ENCODE peak calls at places on chromosome 5, in five cellular contexts. One of them, this sample, is unnamed.

GRCh38 chr5:58074222-58074621 is 385.7 kb downstream of the PLK2 start:
- DNase-seq in heart right ventricle: no peak
- DNase-seq in cardiac muscle cell: no peak
- DNase-seq in breast epithelium: no peak
- DNase-seq in lower leg skin: no peak
- DNase-seq in this sample: no peak

GRCh38 chr5:170467000-170467707 is 36.7 kb upstream of the KCNIP1 start:
- DNase-seq in heart right ventricle: no peak
- DNase-seq in cardiac muscle cell: no peak
- DNase-seq in breast epithelium: no peak
- DNase-seq in lower leg skin: peak; percentile 21
- DNase-seq in this sample: no peak

GRCh38 chr5:33816791-33817190 is 75.0 kb downstream of the ADAMTS12 start:
- DNase-seq in heart right ventricle: no peak
- DNase-seq in cardiac muscle cell: no peak
- DNase-seq in breast epithelium: no peak
- DNase-seq in lower leg skin: no peak
- DNase-seq in this sample: no peak

GRCh38 chr5:82396871-82397514 is 118.8 kb upstream of the RPS23 start:
- DNase-seq in heart right ventricle: peak; percentile 84
- DNase-seq in cardiac muscle cell: peak; percentile 39
- DNase-seq in breast epithelium: peak; percentile 67
- DNase-seq in lower leg skin: peak; percentile 64
- DNase-seq in this sample: peak; percentile 95

GRCh38 chr5:71865202-71865601 is 146.1 kb downstream of the CARTPT start:
- DNase-seq in heart right ventricle: no peak
- DNase-seq in cardiac muscle cell: peak; percentile 36
- DNase-seq in breast epithelium: no peak
- DNase-seq in lower leg skin: no peak
- DNase-seq in this sample: no peak

GRCh38 chr5:40578501-40579451 is 100.9 kb upstream of the PTGER4 start:
- DNase-seq in heart right ventricle: no peak
- DNase-seq in cardiac muscle cell: no peak
- DNase-seq in breast epithelium: no peak
- DNase-seq in lower leg skin: no peak
- DNase-seq in this sample: no peak

GRCh38 chr5:38825494-38825893 is 20.3 kb upstream of the OSMR start:
- DNase-seq in heart right ventricle: no peak
- DNase-seq in cardiac muscle cell: no peak
- DNase-seq in breast epithelium: no peak
- DNase-seq in lower leg skin: no peak
- DNase-seq in this sample: no peak

GRCh38 chr5:174151579-174152181 is 106.2 kb downstream of the NSG2 start:
- DNase-seq in heart right ventricle: no peak
- DNase-seq in cardiac muscle cell: no peak
- DNase-seq in breast epithelium: no peak
- DNase-seq in lower leg skin: no peak
- DNase-seq in this sample: peak; percentile 29

GRCh38 chr5:147101654-147102053 is 133.2 kb upstream of the STK32A start:
- DNase-seq in heart right ventricle: no peak
- DNase-seq in cardiac muscle cell: no peak
- DNase-seq in breast epithelium: no peak
- DNase-seq in lower leg skin: no peak
- DNase-seq in this sample: no peak

GRCh38 chr5:190366-191035 is 794 bp upstream of the LRRC14B start:
- DNase-seq in heart right ventricle: no peak
- DNase-seq in cardiac muscle cell: no peak
- DNase-seq in breast epithelium: no peak
- DNase-seq in lower leg skin: no peak
- DNase-seq in this sample: no peak

GRCh38 chr5:33321026-33321425 is 119.7 kb upstream of the TARS1 start:
- DNase-seq in heart right ventricle: no peak
- DNase-seq in cardiac muscle cell: no peak
- DNase-seq in breast epithelium: no peak
- DNase-seq in lower leg skin: peak; percentile 59
- DNase-seq in this sample: no peak

GRCh38 chr5:174693697-174694400 is 30.5 kb upstream of the MSX2 start:
- DNase-seq in heart right ventricle: no peak
- DNase-seq in cardiac muscle cell: peak; percentile 37
- DNase-seq in breast epithelium: peak; percentile 87
- DNase-seq in lower leg skin: no peak
- DNase-seq in this sample: no peak

GRCh38 chr5:95440825-95441224 is 49.7 kb downstream of the FAM81B start:
- DNase-seq in heart right ventricle: no peak
- DNase-seq in cardiac muscle cell: no peak
- DNase-seq in breast epithelium: no peak
- DNase-seq in lower leg skin: no peak
- DNase-seq in this sample: no peak

GRCh38 chr5:127957183-127957582 is 126.4 kb upstream of the SLC12A2 start:
- DNase-seq in heart right ventricle: peak; percentile 36
- DNase-seq in cardiac muscle cell: no peak
- DNase-seq in breast epithelium: peak; percentile 63
- DNase-seq in lower leg skin: no peak
- DNase-seq in this sample: no peak

GRCh38 chr5:67350185-67350584 is 153.6 kb upstream of the CD180 start:
- DNase-seq in heart right ventricle: no peak
- DNase-seq in cardiac muscle cell: no peak
- DNase-seq in breast epithelium: no peak
- DNase-seq in lower leg skin: no peak
- DNase-seq in this sample: no peak

GRCh38 chr5:1332461-1333001 is 12.4 kb downstream of the CLPTM1L start:
- DNase-seq in heart right ventricle: no peak
- DNase-seq in cardiac muscle cell: peak; percentile 30
- DNase-seq in breast epithelium: no peak
- DNase-seq in lower leg skin: no peak
- DNase-seq in this sample: no peak

GRCh38 chr5:148734518-148734917 is 80.2 kb upstream of the HTR4 start:
- DNase-seq in heart right ventricle: no peak
- DNase-seq in cardiac muscle cell: no peak
- DNase-seq in breast epithelium: no peak
- DNase-seq in lower leg skin: no peak
- DNase-seq in this sample: no peak

DNA sequence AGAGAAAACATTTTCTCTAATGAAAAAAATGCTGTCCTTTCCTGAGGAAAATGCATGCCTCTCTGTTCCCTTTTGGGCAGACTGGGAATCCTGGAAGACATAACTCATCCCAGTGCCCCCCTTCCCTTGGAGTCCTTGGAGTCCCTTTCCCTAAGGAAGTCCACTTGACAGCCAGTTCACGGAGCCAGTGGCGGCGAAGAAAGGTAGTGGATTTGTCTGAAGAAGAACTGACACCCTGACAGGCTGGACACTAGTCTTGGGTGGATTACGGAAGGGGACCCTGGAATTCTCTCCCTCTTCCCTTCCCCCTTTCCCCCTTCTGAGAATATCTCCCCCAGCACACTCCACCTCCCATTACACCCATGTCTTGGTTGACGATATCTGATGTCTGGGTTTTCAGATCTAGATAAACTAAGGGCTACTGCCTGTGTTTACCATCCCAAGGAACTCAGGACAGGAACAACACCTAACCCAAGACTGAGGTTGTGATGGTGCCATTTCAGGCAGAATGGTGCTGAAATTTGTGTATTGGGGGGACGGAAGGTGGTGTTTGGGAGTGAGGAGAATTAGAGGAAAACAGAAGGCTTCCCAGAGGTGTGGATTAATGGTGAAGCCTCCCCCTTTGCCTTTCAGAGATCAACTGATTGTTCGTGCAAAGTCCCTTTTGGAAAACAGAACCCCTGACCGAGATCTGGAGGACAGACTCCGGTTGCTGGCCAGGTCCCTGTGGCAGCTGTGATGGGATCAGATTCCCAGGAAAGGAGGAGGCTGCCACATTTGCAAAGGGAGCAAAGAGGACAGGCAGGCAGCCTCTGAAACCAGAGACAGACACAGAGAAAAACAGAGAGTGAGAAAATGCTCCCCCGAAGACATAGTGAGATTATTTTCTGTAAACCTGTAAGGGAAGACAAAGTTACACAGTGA is 704 bp downstream of the SPARC start:
- DNase-seq in heart right ventricle: no peak
- DNase-seq in cardiac muscle cell: peak; percentile 36
- DNase-seq in breast epithelium: no peak
- DNase-seq in lower leg skin: no peak
- DNase-seq in this sample: no peak
- H3K4me3 ChIP-seq in heart right ventricle: peak overlapping the region; percentile 76
- H3K4me3 ChIP-seq in cardiac muscle cell: peak overlapping the region; percentile 35
- H3K4me3 ChIP-seq in breast epithelium: peak overlapping the region; percentile 61
- H3K4me3 ChIP-seq in lower leg skin: peak overlapping the region; percentile 56
- H3K4me3 ChIP-seq in this sample: peak overlapping the region; percentile 87

GRCh38 chr5:91219803-91220371 is 163.2 kb downstream of the ARRDC3 start:
- DNase-seq in heart right ventricle: no peak
- DNase-seq in cardiac muscle cell: no peak
- DNase-seq in breast epithelium: no peak
- DNase-seq in lower leg skin: no peak
- DNase-seq in this sample: no peak
- TF ChIP-seq CTCF in heart right ventricle: no peak
- TF ChIP-seq CTCF in cardiac muscle cell: peak; percentile 52
- TF ChIP-seq CTCF in breast epithelium: no peak
- TF ChIP-seq CTCF in lower leg skin: no peak
- TF ChIP-seq CTCF in this sample: no peak

GRCh38 chr5:177509991-177510566 is 453 bp upstream of the DOK3 start:
- DNase-seq in heart right ventricle: no peak
- DNase-seq in cardiac muscle cell: no peak
- DNase-seq in breast epithelium: no peak
- DNase-seq in lower leg skin: no peak
- DNase-seq in this sample: no peak

GRCh38 chr5:177510567-177511053 is 984 bp upstream of the DOK3 start:
- DNase-seq in heart right ventricle: no peak
- DNase-seq in cardiac muscle cell: no peak
- DNase-seq in breast epithelium: no peak
- DNase-seq in lower leg skin: no peak
- DNase-seq in this sample: no peak

GRCh38 chr5:177508217-177508611 is 1.4 kb downstream of the DOK3 start:
- DNase-seq in heart right ventricle: no peak
- DNase-seq in cardiac muscle cell: no peak
- DNase-seq in breast epithelium: no peak
- DNase-seq in lower leg skin: no peak
- DNase-seq in this sample: no peak

GRCh38 chr5:177508837-177509236 is 789 bp downstream of the DOK3 start:
- DNase-seq in heart right ventricle: no peak
- DNase-seq in cardiac muscle cell: no peak
- DNase-seq in breast epithelium: no peak
- DNase-seq in lower leg skin: no peak
- DNase-seq in this sample: no peak

GRCh38 chr5:177509361-177509951 is at the start of gene DOK3:
- DNase-seq in heart right ventricle: peak; percentile 42
- DNase-seq in cardiac muscle cell: no peak
- DNase-seq in breast epithelium: no peak
- DNase-seq in lower leg skin: no peak
- DNase-seq in this sample: no peak
- H3K4me3 ChIP-seq in heart right ventricle: peak within 1 kb of the TSS; percentile 40
- H3K4me3 ChIP-seq in cardiac muscle cell: no peak within 1 kb of the TSS
- H3K4me3 ChIP-seq in breast epithelium: peak within 1 kb of the TSS; percentile 30
- H3K4me3 ChIP-seq in lower leg skin: no peak within 1 kb of the TSS
- H3K4me3 ChIP-seq in this sample: peak within 1 kb of the TSS; percentile 54

GRCh38 chr5:45521067-45521466 is 175.1 kb downstream of the HCN1 start:
- DNase-seq in heart right ventricle: peak; percentile 34
- DNase-seq in cardiac muscle cell: peak; percentile 71
- DNase-seq in breast epithelium: no peak
- DNase-seq in lower leg skin: no peak
- DNase-seq in this sample: no peak
- TF ChIP-seq CTCF in heart right ventricle: peak; percentile 9
- TF ChIP-seq CTCF in cardiac muscle cell: peak; percentile 9
- TF ChIP-seq CTCF in breast epithelium: no peak
- TF ChIP-seq CTCF in lower leg skin: no peak
- TF ChIP-seq CTCF in this sample: no peak

GRCh38 chr5:90112293-90112692 is 297.3 kb downstream of the CETN3 start:
- DNase-seq in heart right ventricle: no peak
- DNase-seq in cardiac muscle cell: no peak
- DNase-seq in breast epithelium: no peak
- DNase-seq in lower leg skin: no peak
- DNase-seq in this sample: no peak
- H3K4me3 ChIP-seq in heart right ventricle: no peak overlapping the region
- H3K4me3 ChIP-seq in cardiac muscle cell: no peak overlapping the region
- H3K4me3 ChIP-seq in breast epithelium: no peak overlapping the region
- H3K4me3 ChIP-seq in lower leg skin: no peak overlapping the region
- H3K4me3 ChIP-seq in this sample: peak overlapping the region; percentile 35

GRCh38 chr5:154647760-154648143 is 107.4 kb upstream of the LARP1 start:
- DNase-seq in heart right ventricle: no peak
- DNase-seq in cardiac muscle cell: no peak
- DNase-seq in breast epithelium: no peak
- DNase-seq in lower leg skin: no peak
- DNase-seq in this sample: no peak

GRCh38 chr5:154648229-154648628 is 106.9 kb upstream of the LARP1 start:
- DNase-seq in heart right ventricle: no peak
- DNase-seq in cardiac muscle cell: no peak
- DNase-seq in breast epithelium: no peak
- DNase-seq in lower leg skin: no peak
- DNase-seq in this sample: no peak

GRCh38 chr5:154644745-154645411 is 110.3 kb upstream of the LARP1 start:
- DNase-seq in heart right ventricle: no peak
- DNase-seq in cardiac muscle cell: no peak
- DNase-seq in breast epithelium: no peak
- DNase-seq in lower leg skin: no peak
- DNase-seq in this sample: no peak

GRCh38 chr5:154646841-154647759 is 108.1 kb upstream of the LARP1 start:
- DNase-seq in heart right ventricle: peak; percentile 22
- DNase-seq in cardiac muscle cell: no peak
- DNase-seq in breast epithelium: no peak
- DNase-seq in lower leg skin: no peak
- DNase-seq in this sample: no peak

GRCh38 chr5:154642499-154643245 is 112.5 kb upstream of the LARP1 start:
- DNase-seq in heart right ventricle: no peak
- DNase-seq in cardiac muscle cell: no peak
- DNase-seq in breast epithelium: no peak
- DNase-seq in lower leg skin: no peak
- DNase-seq in this sample: no peak
- TF ChIP-seq CTCF in heart right ventricle: peak; percentile 11
- TF ChIP-seq CTCF in cardiac muscle cell: peak; percentile 71
- TF ChIP-seq CTCF in breast epithelium: no peak
- TF ChIP-seq CTCF in lower leg skin: no peak
- TF ChIP-seq CTCF in this sample: peak; percentile 19

GRCh38 chr5:139839918-139840317 is 44.3 kb downstream of the PSD2 start:
- DNase-seq in heart right ventricle: no peak
- DNase-seq in cardiac muscle cell: no peak
- DNase-seq in breast epithelium: no peak
- DNase-seq in lower leg skin: no peak
- DNase-seq in this sample: no peak
- H3K4me3 ChIP-seq in heart right ventricle: no peak overlapping the region
- H3K4me3 ChIP-seq in cardiac muscle cell: no peak overlapping the region
- H3K4me3 ChIP-seq in breast epithelium: no peak overlapping the region
- H3K4me3 ChIP-seq in lower leg skin: no peak overlapping the region
- H3K4me3 ChIP-seq in this sample: no peak overlapping the region